ENCODE peak calls at places on chromosome 21, in six cellular contexts. Y, P, D, K, N and V are unnamed samples.

GRCh38 chr21:32545948-32546441 is 39.3 kb downstream of the TCP10L start:
- DNase-seq in P (no peak), K (peak; percentile 3), D (peak; percentile 15), N (no peak), Y (peak; percentile 6), V (no peak)

GRCh38 chr21:15667824-15668223 is 62.0 kb upstream of the USP25 start:
- DNase-seq in Y (no peak), D (no peak), N (no peak), K (no peak), P (no peak), V (no peak)

GRCh38 chr21:41459884-41460534 is 34.0 kb downstream of the MX1 start:
- DNase-seq in K (no peak), D (no peak), N (no peak), P (no peak), Y (no peak), V (no peak)

GRCh38 chr21:25171438-25171837 is 435.8 kb downstream of the MRPL39 start:
- DNase-seq in P (no peak), K (peak; percentile 66), D (peak; percentile 8), N (no peak), Y (no peak), V (peak; percentile 4)

GRCh38 chr21:42037943-42038342 is 27.8 kb upstream of the ZBTB21 start:
- DNase-seq in P (no peak), D (no peak), N (no peak), K (no peak), Y (no peak), V (no peak)

GRCh38 chr21:33355355-33355754 is 30.6 kb downstream of the IFNAR1 start:
- DNase-seq in D (no peak), N (no peak), Y (peak; percentile 41), P (no peak), K (no peak), V (no peak)

GRCh38 chr21:32424674-32425073 is 12.2 kb downstream of the EVA1C start:
- DNase-seq in K (no peak), P (no peak), Y (no peak), D (no peak), N (no peak), V (no peak)

GRCh38 chr21:27132270-27132669 is 165.4 kb upstream of the ADAMTS5 start:
- DNase-seq in N (no peak), P (no peak), D (peak; percentile 39), Y (no peak), K (peak; percentile 85), V (no peak)

GRCh38 chr21:33026878-33027400 is 1.2 kb downstream of the OLIG2 start:
- DNase-seq in P (no peak), Y (no peak), D (no peak), K (no peak), N (no peak), V (no peak)

GRCh38 chr21:17688912-17689874 is 76.5 kb upstream of the BTG3 start:
- DNase-seq in N (peak; percentile 23), D (peak; percentile 88), Y (no peak), K (no peak), P (peak; percentile 51), V (peak; percentile 97)

GRCh38 chr21:41744028-41744940 is 22.6 kb downstream of the RIPK4 start:
- DNase-seq in N (no peak), K (no peak), D (no peak), Y (no peak), P (no peak), V (no peak)

GRCh38 chr21:24759348-24760118 is 847.7 kb downstream of the MRPL39 start:
- DNase-seq in P (no peak), N (no peak), Y (no peak), D (no peak), K (no peak), V (no peak)

GRCh38 chr21:36847189-36847588 is 119.3 kb downstream of the HLCS start:
- DNase-seq in K (peak; percentile 80), N (no peak), Y (no peak), P (no peak), D (peak; percentile 69), V (peak; percentile 85)

GRCh38 chr21:40640427-40640826 is 206.5 kb downstream of the DSCAM start:
- DNase-seq in K (no peak), N (no peak), D (no peak), Y (no peak), P (no peak), V (no peak)

GRCh38 chr21:41133896-41134522 is 34.0 kb upstream of the BACE2 start:
- DNase-seq in N (no peak), K (peak; percentile 68), D (peak; percentile 53), Y (peak; percentile 59), P (no peak), V (peak; percentile 45)

GRCh38 chr21:25409992-25410391 is 197.3 kb downstream of the MRPL39 start:
- DNase-seq in P (no peak), D (no peak), K (no peak), Y (no peak), N (no peak), V (no peak)

GRCh38 chr21:29849735-29850176 is 90.0 kb downstream of the GRIK1 start:
- DNase-seq in P (peak; percentile 35), N (peak; percentile 17), Y (peak; percentile 70), K (peak; percentile 61), D (peak; percentile 73), V (peak; percentile 68)

GRCh38 chr21:29805110-29805509 is 134.7 kb downstream of the GRIK1 start:
- DNase-seq in K (no peak), N (no peak), D (no peak), P (no peak), Y (no peak), V (peak; percentile 29)

GRCh38 chr21:17931080-17931479 is 111.9 kb upstream of the C21orf91 start:
- DNase-seq in Y (peak; percentile 36), D (no peak), P (no peak), K (no peak), N (no peak), V (no peak)

GRCh38 chr21:36610201-36610600 is 88.7 kb upstream of the SIM2 start:
- DNase-seq in K (no peak), P (no peak), Y (no peak), N (no peak), D (peak; percentile 42), V (no peak)

GRCh38 chr21:26057488-26058170 is 112.9 kb downstream of the APP start:
- DNase-seq in Y (no peak), P (no peak), K (no peak), N (no peak), D (no peak), V (no peak)

GRCh38 chr21:21216013-21216412 is 217.8 kb downstream of the NCAM2 start:
- DNase-seq in Y (no peak), P (no peak), N (no peak), K (no peak), D (no peak), V (no peak)

GRCh38 chr21:37060296-37060695 is 12.6 kb downstream of the PIGP start:
- DNase-seq in N (no peak), P (peak; percentile 40), Y (no peak), K (peak; percentile 93), D (peak; percentile 93), V (peak; percentile 93)

GRCh38 chr21:32261929-32262328 is 16.9 kb downstream of the MIS18A start:
- DNase-seq in D (no peak), P (no peak), N (no peak), Y (no peak), K (no peak), V (no peak)

GRCh38 chr21:32350981-32351380 is 41.8 kb downstream of the URB1 start:
- DNase-seq in P (no peak), K (no peak), N (no peak), D (no peak), Y (no peak), V (no peak)

GRCh38 chr21:15539376-15539775 is 190.4 kb upstream of the USP25 start:
- DNase-seq in D (no peak), K (no peak), N (no peak), Y (no peak), P (no peak), V (no peak)

GRCh38 chr21:33682992-33683627 is 40.8 kb downstream of the ITSN1 start:
- DNase-seq in Y (no peak), K (peak; percentile 91), N (no peak), P (no peak), D (peak; percentile 93), V (peak; percentile 97)

GRCh38 chr21:41622201-41622600 is 114.2 kb upstream of the TMPRSS2 start:
- DNase-seq in N (no peak), P (no peak), Y (no peak), D (no peak), K (no peak), V (no peak)

GRCh38 chr21:42818328-42818749 is 61.0 kb downstream of the WDR4 start:
- DNase-seq in Y (peak; percentile 62), K (peak; percentile 36), P (peak; percentile 78), N (peak; percentile 63), D (peak; percentile 66), V (peak; percentile 66)

GRCh38 chr21:42775123-42775522 is 104.2 kb downstream of the WDR4 start:
- DNase-seq in Y (no peak), D (no peak), N (no peak), K (no peak), P (no peak), V (no peak)

GRCh38 chr21:16587141-16587570 is 857.4 kb downstream of the USP25 start:
- DNase-seq in Y (peak; percentile 80), D (peak; percentile 87), N (peak; percentile 53), P (peak; percentile 60), K (peak; percentile 59), V (peak; percentile 90)

GRCh38 chr21:33036430-33037162 is 10.9 kb downstream of the OLIG2 start:
- DNase-seq in N (peak; percentile 41), D (peak; percentile 67), P (peak; percentile 32), Y (peak; percentile 92), K (peak; percentile 56), V (peak; percentile 39)

GRCh38 chr21:15604424-15604823 is 125.4 kb upstream of the USP25 start:
- DNase-seq in Y (no peak), P (no peak), K (peak; percentile 87), D (peak; percentile 83), N (no peak), V (peak; percentile 95)

GRCh38 chr21:23452384-23453083 is 2154.7 kb downstream of the MRPL39 start:
- DNase-seq in Y (peak; percentile 68), D (no peak), N (no peak), K (no peak), P (no peak), V (no peak)
- TF ChIP-seq CTCF in Y (peak; percentile 66), D (no peak), N (peak; percentile 47), K (no peak), P (no peak), V (no peak)

DNA sequence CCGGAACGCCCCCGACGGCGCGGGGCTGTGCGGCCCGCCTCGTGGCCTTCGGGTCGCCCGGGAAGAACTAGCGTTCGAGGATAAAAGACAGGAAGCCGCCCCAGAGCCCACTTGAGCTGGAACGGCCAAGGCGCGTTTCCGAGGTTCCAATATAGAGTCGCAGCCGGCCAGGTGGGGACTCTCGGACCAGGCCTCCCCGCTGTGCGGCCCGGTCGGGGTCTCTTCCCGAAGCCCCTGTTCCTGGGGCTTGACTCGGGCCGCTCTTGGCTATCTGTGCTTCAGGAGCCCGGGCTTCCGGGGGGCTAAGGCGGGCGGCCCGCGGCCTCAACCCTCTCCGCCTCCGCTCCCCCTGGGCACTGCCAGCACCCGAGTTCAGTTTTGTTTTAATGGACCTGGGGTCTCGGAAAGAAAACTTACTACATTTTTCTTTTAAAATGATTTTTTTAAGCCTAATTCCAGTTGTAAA is 158.8 kb downstream of the RUNX1 start:
- DNase-seq in K (no peak), Y (no peak), D (no peak), N (no peak), P (no peak), V (no peak)
- H3K4me3 ChIP-seq in K (peak overlapping the region; percentile 43), Y (peak overlapping the region; percentile 35), D (peak overlapping the region; percentile 45), N (peak overlapping the region; percentile 75), P (peak overlapping the region; percentile 58), V (peak overlapping the region; percentile 52)

GRCh38 chr21:45926281-45926680 is 55.3 kb upstream of the COL6A1 start:
- DNase-seq in D (no peak), P (no peak), N (no peak), Y (no peak), K (peak; percentile 21), V (no peak)
- TF ChIP-seq CTCF in D (peak; percentile 10), P (no peak), N (no peak), Y (peak; percentile 13), K (peak; percentile 30), V (no peak)

GRCh38 chr21:34974162-34974981 is 74.7 kb downstream of the RUNX1 start:
- DNase-seq in D (no peak), P (no peak), Y (peak; percentile 99), K (no peak), N (no peak), V (no peak)
- H3K4me3 ChIP-seq in D (no peak overlapping the region), P (no peak overlapping the region), Y (peak overlapping the region; percentile 0), K (no peak overlapping the region), N (no peak overlapping the region), V (no peak overlapping the region)